ENCODE peak calls at places on chromosome 3, in ten cellular contexts. One of them, this sample, is unnamed. For H3K4me1, the result is how much of the 10 kb centered on the place peaks cover.

GRCh38 chr3:22103423-22103822 is 352.4 kb upstream of the ZNF385D start:
- DNase-seq in lower lobe of right lung: no peak
- DNase-seq in effector memory CD4-positive, alpha-beta T cell: no peak
- DNase-seq in fibroblast of lung: no peak
- DNase-seq in kidney: no peak
- DNase-seq in uterus: no peak
- DNase-seq in upper lobe of right lung: no peak
- DNase-seq in CD4-positive, alpha-beta memory T cell: no peak
- DNase-seq in astrocyte: no peak
- DNase-seq in psoas muscle: no peak
- DNase-seq in this sample: no peak

GRCh38 chr3:43969944-43970343 is 271.7 kb upstream of the TOPAZ1 start:
- DNase-seq in lower lobe of right lung: no peak
- DNase-seq in effector memory CD4-positive, alpha-beta T cell: no peak
- DNase-seq in fibroblast of lung: no peak
- DNase-seq in kidney: no peak
- DNase-seq in uterus: no peak
- DNase-seq in upper lobe of right lung: no peak
- DNase-seq in CD4-positive, alpha-beta memory T cell: no peak
- DNase-seq in astrocyte: no peak
- DNase-seq in psoas muscle: no peak
- DNase-seq in this sample: no peak

GRCh38 chr3:170327040-170327808 is 30.3 kb upstream of the SKIL start:
- DNase-seq in lower lobe of right lung: no peak
- DNase-seq in effector memory CD4-positive, alpha-beta T cell: no peak
- DNase-seq in fibroblast of lung: no peak
- DNase-seq in kidney: peak
- DNase-seq in uterus: no peak
- DNase-seq in upper lobe of right lung: no peak
- DNase-seq in CD4-positive, alpha-beta memory T cell: no peak
- DNase-seq in astrocyte: no peak
- DNase-seq in psoas muscle: no peak
- DNase-seq in this sample: no peak

GRCh38 chr3:169660709-169661566 is 2.6 kb downstream of the MECOM start:
- DNase-seq in lower lobe of right lung: peak
- DNase-seq in effector memory CD4-positive, alpha-beta T cell: no peak
- DNase-seq in fibroblast of lung: peak
- DNase-seq in kidney: no peak
- DNase-seq in uterus: no peak
- DNase-seq in upper lobe of right lung: no peak
- DNase-seq in CD4-positive, alpha-beta memory T cell: no peak
- DNase-seq in astrocyte: peak
- DNase-seq in psoas muscle: no peak
- DNase-seq in this sample: no peak

GRCh38 chr3:115580566-115580965 is 42.7 kb upstream of the GAP43 start:
- DNase-seq in lower lobe of right lung: no peak
- DNase-seq in effector memory CD4-positive, alpha-beta T cell: no peak
- DNase-seq in fibroblast of lung: no peak
- DNase-seq in kidney: no peak
- DNase-seq in uterus: no peak
- DNase-seq in upper lobe of right lung: no peak
- DNase-seq in CD4-positive, alpha-beta memory T cell: no peak
- DNase-seq in astrocyte: no peak
- DNase-seq in psoas muscle: no peak
- DNase-seq in this sample: no peak

GRCh38 chr3:74443102-74443501 is 171.4 kb downstream of the CNTN3 start:
- DNase-seq in lower lobe of right lung: no peak
- DNase-seq in effector memory CD4-positive, alpha-beta T cell: no peak
- DNase-seq in fibroblast of lung: peak
- DNase-seq in kidney: no peak
- DNase-seq in uterus: no peak
- DNase-seq in upper lobe of right lung: no peak
- DNase-seq in CD4-positive, alpha-beta memory T cell: no peak
- DNase-seq in astrocyte: no peak
- DNase-seq in psoas muscle: no peak
- DNase-seq in this sample: no peak

GRCh38 chr3:187777331-187778046 is 32.2 kb upstream of the BCL6 start:
- DNase-seq in lower lobe of right lung: no peak
- DNase-seq in effector memory CD4-positive, alpha-beta T cell: peak
- DNase-seq in fibroblast of lung: peak
- DNase-seq in kidney: no peak
- DNase-seq in uterus: no peak
- DNase-seq in upper lobe of right lung: no peak
- DNase-seq in CD4-positive, alpha-beta memory T cell: peak
- DNase-seq in astrocyte: peak
- DNase-seq in psoas muscle: no peak
- DNase-seq in this sample: no peak

GRCh38 chr3:37130984-37131975 is 43.1 kb downstream of the LRRFIP2 start:
- DNase-seq in lower lobe of right lung: no peak
- DNase-seq in effector memory CD4-positive, alpha-beta T cell: no peak
- DNase-seq in fibroblast of lung: no peak
- DNase-seq in kidney: no peak
- DNase-seq in uterus: no peak
- DNase-seq in upper lobe of right lung: no peak
- DNase-seq in CD4-positive, alpha-beta memory T cell: no peak
- DNase-seq in astrocyte: no peak
- DNase-seq in psoas muscle: no peak
- DNase-seq in this sample: no peak

GRCh38 chr3:61493339-61493738 is 68.0 kb upstream of the PTPRG start:
- DNase-seq in lower lobe of right lung: no peak
- DNase-seq in effector memory CD4-positive, alpha-beta T cell: no peak
- DNase-seq in fibroblast of lung: no peak
- DNase-seq in kidney: no peak
- DNase-seq in uterus: no peak
- DNase-seq in upper lobe of right lung: no peak
- DNase-seq in CD4-positive, alpha-beta memory T cell: no peak
- DNase-seq in astrocyte: no peak
- DNase-seq in psoas muscle: no peak
- DNase-seq in this sample: no peak

GRCh38 chr3:41209646-41210045 is 10.3 kb downstream of the CTNNB1 start:
- DNase-seq in lower lobe of right lung: no peak
- DNase-seq in effector memory CD4-positive, alpha-beta T cell: no peak
- DNase-seq in fibroblast of lung: no peak
- DNase-seq in kidney: no peak
- DNase-seq in uterus: no peak
- DNase-seq in upper lobe of right lung: no peak
- DNase-seq in CD4-positive, alpha-beta memory T cell: no peak
- DNase-seq in astrocyte: no peak
- DNase-seq in psoas muscle: no peak
- DNase-seq in this sample: no peak
- H3K4me1 ChIP-seq in lower lobe of right lung: half or more
- H3K4me1 ChIP-seq in effector memory CD4-positive, alpha-beta T cell: under half
- H3K4me1 ChIP-seq in fibroblast of lung: under half
- H3K4me1 ChIP-seq in kidney: under half
- H3K4me1 ChIP-seq in uterus: under half
- H3K4me1 ChIP-seq in upper lobe of right lung: half or more
- H3K4me1 ChIP-seq in CD4-positive, alpha-beta memory T cell: half or more
- H3K4me1 ChIP-seq in astrocyte: under half
- H3K4me1 ChIP-seq in psoas muscle: half or more
- H3K4me1 ChIP-seq in this sample: under half

GRCh38 chr3:129749692-129750091 is 143.2 kb upstream of the PLXND1 start:
- DNase-seq in lower lobe of right lung: no peak
- DNase-seq in effector memory CD4-positive, alpha-beta T cell: no peak
- DNase-seq in fibroblast of lung: no peak
- DNase-seq in kidney: no peak
- DNase-seq in uterus: no peak
- DNase-seq in upper lobe of right lung: no peak
- DNase-seq in CD4-positive, alpha-beta memory T cell: no peak
- DNase-seq in astrocyte: no peak
- DNase-seq in psoas muscle: no peak
- DNase-seq in this sample: no peak

GRCh38 chr3:129741794-129742193 is 135.3 kb upstream of the PLXND1 start:
- DNase-seq in lower lobe of right lung: no peak
- DNase-seq in effector memory CD4-positive, alpha-beta T cell: no peak
- DNase-seq in fibroblast of lung: no peak
- DNase-seq in kidney: no peak
- DNase-seq in uterus: no peak
- DNase-seq in upper lobe of right lung: no peak
- DNase-seq in CD4-positive, alpha-beta memory T cell: no peak
- DNase-seq in astrocyte: peak
- DNase-seq in psoas muscle: no peak
- DNase-seq in this sample: no peak

GRCh38 chr3:129745253-129745652 is 138.8 kb upstream of the PLXND1 start:
- DNase-seq in lower lobe of right lung: no peak
- DNase-seq in effector memory CD4-positive, alpha-beta T cell: no peak
- DNase-seq in fibroblast of lung: peak
- DNase-seq in kidney: no peak
- DNase-seq in uterus: no peak
- DNase-seq in upper lobe of right lung: no peak
- DNase-seq in CD4-positive, alpha-beta memory T cell: no peak
- DNase-seq in astrocyte: peak
- DNase-seq in psoas muscle: no peak
- DNase-seq in this sample: no peak

GRCh38 chr3:129747982-129748381 is 141.5 kb upstream of the PLXND1 start:
- DNase-seq in lower lobe of right lung: no peak
- DNase-seq in effector memory CD4-positive, alpha-beta T cell: no peak
- DNase-seq in fibroblast of lung: no peak
- DNase-seq in kidney: no peak
- DNase-seq in uterus: no peak
- DNase-seq in upper lobe of right lung: no peak
- DNase-seq in CD4-positive, alpha-beta memory T cell: no peak
- DNase-seq in astrocyte: no peak
- DNase-seq in psoas muscle: no peak
- DNase-seq in this sample: no peak

DNA sequence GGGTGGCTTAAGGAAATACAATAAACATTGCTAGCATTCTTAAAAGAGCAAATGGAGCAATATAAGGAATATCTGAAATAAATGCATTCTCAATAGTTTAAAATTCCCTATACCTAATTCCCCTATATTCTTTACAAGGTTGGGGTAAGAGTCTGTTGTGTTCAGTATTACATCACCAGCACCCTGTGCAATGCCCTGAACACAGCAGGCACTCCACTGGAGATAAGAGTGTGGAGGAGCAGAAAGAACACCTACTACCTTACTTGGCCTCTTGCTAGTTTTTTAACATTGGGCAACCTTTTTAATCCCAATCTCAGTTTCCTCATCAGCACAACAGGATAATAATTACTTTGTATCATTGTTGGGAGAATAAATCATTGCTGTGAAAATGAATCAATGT is 140.2 kb upstream of the PLXND1 start:
- DNase-seq in lower lobe of right lung: no peak
- DNase-seq in effector memory CD4-positive, alpha-beta T cell: no peak
- DNase-seq in fibroblast of lung: no peak
- DNase-seq in kidney: no peak
- DNase-seq in uterus: no peak
- DNase-seq in upper lobe of right lung: no peak
- DNase-seq in CD4-positive, alpha-beta memory T cell: no peak
- DNase-seq in astrocyte: no peak
- DNase-seq in psoas muscle: no peak
- DNase-seq in this sample: no peak
- H3K4me1 ChIP-seq in lower lobe of right lung: under half
- H3K4me1 ChIP-seq in effector memory CD4-positive, alpha-beta T cell: under half
- H3K4me1 ChIP-seq in fibroblast of lung: under half
- H3K4me1 ChIP-seq in kidney: under half
- H3K4me1 ChIP-seq in uterus: under half
- H3K4me1 ChIP-seq in upper lobe of right lung: under half
- H3K4me1 ChIP-seq in CD4-positive, alpha-beta memory T cell: under half
- H3K4me1 ChIP-seq in astrocyte: under half
- H3K4me1 ChIP-seq in psoas muscle: under half
- H3K4me1 ChIP-seq in this sample: under half

GRCh38 chr3:121998030-121998580 is 23.9 kb downstream of the ILDR1 start:
- DNase-seq in lower lobe of right lung: no peak
- DNase-seq in effector memory CD4-positive, alpha-beta T cell: no peak
- DNase-seq in fibroblast of lung: peak
- DNase-seq in kidney: no peak
- DNase-seq in uterus: no peak
- DNase-seq in upper lobe of right lung: no peak
- DNase-seq in CD4-positive, alpha-beta memory T cell: no peak
- DNase-seq in astrocyte: peak
- DNase-seq in psoas muscle: no peak
- DNase-seq in this sample: no peak
- H3K4me1 ChIP-seq in lower lobe of right lung: under half
- H3K4me1 ChIP-seq in effector memory CD4-positive, alpha-beta T cell: under half
- H3K4me1 ChIP-seq in fibroblast of lung: under half
- H3K4me1 ChIP-seq in kidney: under half
- H3K4me1 ChIP-seq in uterus: under half
- H3K4me1 ChIP-seq in upper lobe of right lung: under half
- H3K4me1 ChIP-seq in CD4-positive, alpha-beta memory T cell: under half
- H3K4me1 ChIP-seq in astrocyte: under half
- H3K4me1 ChIP-seq in psoas muscle: under half
- H3K4me1 ChIP-seq in this sample: under half

GRCh38 chr3:63972196-63972595 is 51.1 kb downstream of the PSMD6 start:
- DNase-seq in lower lobe of right lung: no peak
- DNase-seq in effector memory CD4-positive, alpha-beta T cell: no peak
- DNase-seq in fibroblast of lung: peak
- DNase-seq in kidney: no peak
- DNase-seq in uterus: no peak
- DNase-seq in upper lobe of right lung: no peak
- DNase-seq in CD4-positive, alpha-beta memory T cell: no peak
- DNase-seq in astrocyte: peak
- DNase-seq in psoas muscle: no peak
- DNase-seq in this sample: no peak
- H3K4me1 ChIP-seq in lower lobe of right lung: half or more
- H3K4me1 ChIP-seq in effector memory CD4-positive, alpha-beta T cell: half or more
- H3K4me1 ChIP-seq in fibroblast of lung: under half
- H3K4me1 ChIP-seq in kidney: under half
- H3K4me1 ChIP-seq in uterus: under half
- H3K4me1 ChIP-seq in upper lobe of right lung: half or more
- H3K4me1 ChIP-seq in CD4-positive, alpha-beta memory T cell: half or more
- H3K4me1 ChIP-seq in astrocyte: half or more
- H3K4me1 ChIP-seq in psoas muscle: half or more
- H3K4me1 ChIP-seq in this sample: half or more

GRCh38 chr3:71130516-71131384 is 452.8 kb downstream of the FOXP1 start:
- DNase-seq in lower lobe of right lung: peak
- DNase-seq in effector memory CD4-positive, alpha-beta T cell: peak
- DNase-seq in fibroblast of lung: peak
- DNase-seq in kidney: peak
- DNase-seq in uterus: peak
- DNase-seq in upper lobe of right lung: peak
- DNase-seq in CD4-positive, alpha-beta memory T cell: peak
- DNase-seq in astrocyte: peak
- DNase-seq in psoas muscle: peak
- DNase-seq in this sample: no peak
- H3K4me1 ChIP-seq in lower lobe of right lung: half or more
- H3K4me1 ChIP-seq in effector memory CD4-positive, alpha-beta T cell: under half
- H3K4me1 ChIP-seq in fibroblast of lung: under half
- H3K4me1 ChIP-seq in kidney: under half
- H3K4me1 ChIP-seq in uterus: under half
- H3K4me1 ChIP-seq in upper lobe of right lung: half or more
- H3K4me1 ChIP-seq in CD4-positive, alpha-beta memory T cell: half or more
- H3K4me1 ChIP-seq in astrocyte: half or more
- H3K4me1 ChIP-seq in psoas muscle: half or more
- H3K4me1 ChIP-seq in this sample: under half

GRCh38 chr3:46895761-46896160 is 18.2 kb downstream of the PTH1R start:
- DNase-seq in lower lobe of right lung: peak
- DNase-seq in effector memory CD4-positive, alpha-beta T cell: no peak
- DNase-seq in fibroblast of lung: no peak
- DNase-seq in kidney: peak
- DNase-seq in uterus: no peak
- DNase-seq in upper lobe of right lung: no peak
- DNase-seq in CD4-positive, alpha-beta memory T cell: no peak
- DNase-seq in astrocyte: no peak
- DNase-seq in psoas muscle: peak
- DNase-seq in this sample: no peak
- H3K4me1 ChIP-seq in lower lobe of right lung: under half
- H3K4me1 ChIP-seq in effector memory CD4-positive, alpha-beta T cell: under half
- H3K4me1 ChIP-seq in fibroblast of lung: under half
- H3K4me1 ChIP-seq in kidney: under half
- H3K4me1 ChIP-seq in uterus: under half
- H3K4me1 ChIP-seq in upper lobe of right lung: under half
- H3K4me1 ChIP-seq in CD4-positive, alpha-beta memory T cell: under half
- H3K4me1 ChIP-seq in astrocyte: under half
- H3K4me1 ChIP-seq in psoas muscle: under half
- H3K4me1 ChIP-seq in this sample: under half

GRCh38 chr3:114252954-114253353 is 15.6 kb upstream of the ZNF80 start:
- DNase-seq in lower lobe of right lung: no peak
- DNase-seq in effector memory CD4-positive, alpha-beta T cell: no peak
- DNase-seq in fibroblast of lung: no peak
- DNase-seq in kidney: no peak
- DNase-seq in uterus: no peak
- DNase-seq in upper lobe of right lung: no peak
- DNase-seq in CD4-positive, alpha-beta memory T cell: no peak
- DNase-seq in astrocyte: no peak
- DNase-seq in psoas muscle: no peak
- DNase-seq in this sample: no peak

GRCh38 chr3:114253505-114253904 is 16.1 kb upstream of the ZNF80 start:
- DNase-seq in lower lobe of right lung: no peak
- DNase-seq in effector memory CD4-positive, alpha-beta T cell: no peak
- DNase-seq in fibroblast of lung: no peak
- DNase-seq in kidney: no peak
- DNase-seq in uterus: no peak
- DNase-seq in upper lobe of right lung: no peak
- DNase-seq in CD4-positive, alpha-beta memory T cell: no peak
- DNase-seq in astrocyte: no peak
- DNase-seq in psoas muscle: no peak
- DNase-seq in this sample: no peak
- H3K4me1 ChIP-seq in lower lobe of right lung: under half
- H3K4me1 ChIP-seq in effector memory CD4-positive, alpha-beta T cell: under half
- H3K4me1 ChIP-seq in fibroblast of lung: under half
- H3K4me1 ChIP-seq in kidney: under half
- H3K4me1 ChIP-seq in uterus: under half
- H3K4me1 ChIP-seq in upper lobe of right lung: under half
- H3K4me1 ChIP-seq in CD4-positive, alpha-beta memory T cell: under half
- H3K4me1 ChIP-seq in astrocyte: under half
- H3K4me1 ChIP-seq in psoas muscle: under half
- H3K4me1 ChIP-seq in this sample: under half